ENCODE peak calls at places on chromosomes 6 and 20, in six cellular contexts. Q is small intestine, G is mammary epithelial cell, S is cardiac muscle cell, P is ovary, C is fibroblast of lung. D is an unnamed sample.
A peak's percentile ranks its signal among the peaks of the same experiment; 100 is the strongest.

GRCh38 chr6:135176464-135176863 is 4.6 kb upstream of the MYB start:
- DNase-seq in Q (no peak), G (no peak), S (no peak), P (no peak), C (no peak), D (no peak)

GRCh38 chr20:61896058-61896961 is 169.4 kb downstream of the TAF4 start:
- DNase-seq in Q (peak; percentile 39), G (peak; percentile 20), S (peak; percentile 52), P (peak; percentile 73), C (peak; percentile 24), D (no peak)

GRCh38 chr6:13384966-13385365 is 56.6 kb upstream of the TBC1D7 start:
- DNase-seq in Q (peak; percentile 54), G (no peak), S (no peak), P (no peak), C (no peak), D (no peak)

GRCh38 chr20:19924255-19924654 is 92.9 kb upstream of the NAA20 start:
- DNase-seq in Q (no peak), G (no peak), S (no peak), P (no peak), C (no peak), D (no peak)

GRCh38 chr6:28303570-28303969 is 22.2 kb downstream of the PGBD1 start:
- DNase-seq in Q (no peak), G (no peak), S (no peak), P (no peak), C (no peak), D (no peak)

GRCh38 chr6:165662041-165662491 is 975 bp downstream of the PDE10A start:
- DNase-seq in Q (no peak), G (no peak), S (peak; percentile 76), P (peak; percentile 57), C (peak; percentile 14), D (no peak)

GRCh38 chr6:6131492-6132109 is 124.9 kb upstream of the NRN1 start:
- DNase-seq in Q (peak; percentile 22), G (peak; percentile 21), S (no peak), P (no peak), C (no peak), D (peak; percentile 4)

GRCh38 chr6:37679539-37680476 is 17.9 kb downstream of the MDGA1 start:
- DNase-seq in Q (no peak), G (no peak), S (no peak), P (no peak), C (no peak), D (no peak)

GRCh38 chr6:42088101-42088591 is 37.8 kb downstream of the TAF8 start:
- DNase-seq in Q (no peak), G (peak; percentile 73), S (peak; percentile 31), P (no peak), C (peak; percentile 58), D (no peak)

GRCh38 chr6:25749837-25750236 is 4.7 kb upstream of the SLC17A4 start:
- DNase-seq in Q (no peak), G (no peak), S (no peak), P (no peak), C (no peak), D (no peak)

GRCh38 chr6:107917468-107918375 is 40.3 kb downstream of the SEC63 start:
- DNase-seq in Q (no peak), G (no peak), S (no peak), P (no peak), C (no peak), D (no peak)

GRCh38 chr6:157169656-157170055 is 153.7 kb downstream of the TMEM242 start:
- DNase-seq in Q (no peak), G (no peak), S (no peak), P (no peak), C (peak; percentile 54), D (no peak)

GRCh38 chr20:43721429-43722152 is 5.2 kb downstream of the GTSF1L start:
- DNase-seq in Q (no peak), G (no peak), S (no peak), P (no peak), C (no peak), D (no peak)

GRCh38 chr6:113859349-113860164 is 2.4 kb downstream of the MARCKS start:
- DNase-seq in Q (peak; percentile 35), G (peak; percentile 53), S (peak; percentile 67), P (peak; percentile 72), C (peak; percentile 58), D (no peak)

GRCh38 chr20:48945840-48946514 is 24.5 kb downstream of the ARFGEF2 start:
- DNase-seq in Q (peak; percentile 92), G (peak; percentile 83), S (no peak), P (no peak), C (no peak), D (no peak)

GRCh38 chr6:112222111-112222726 is 32.1 kb downstream of the LAMA4 start:
- DNase-seq in Q (no peak), G (no peak), S (peak; percentile 74), P (no peak), C (peak; percentile 94), D (no peak)

GRCh38 chr20:46995561-46996142 is 101.0 kb downstream of the EYA2 start:
- DNase-seq in Q (no peak), G (no peak), S (no peak), P (no peak), C (no peak), D (no peak)

GRCh38 chr6:118748311-118749062 is 97.1 kb upstream of the CEP85L start:
- DNase-seq in Q (no peak), G (peak; percentile 45), S (peak; percentile 38), P (peak; percentile 68), C (peak; percentile 80), D (no peak)

GRCh38 chr20:2386516-2387179 is 5.9 kb downstream of the TGM6 start:
- DNase-seq in Q (no peak), G (peak; percentile 93), S (peak; percentile 16), P (no peak), C (peak; percentile 87), D (no peak)

GRCh38 chr20:48931527-48932374 is 10.2 kb downstream of the ARFGEF2 start:
- DNase-seq in Q (no peak), G (no peak), S (no peak), P (no peak), C (no peak), D (no peak)

GRCh38 chr20:4953881-4954280 is 47.4 kb downstream of the SLC23A2 start:
- DNase-seq in Q (no peak), G (no peak), S (no peak), P (no peak), C (no peak), D (no peak)

GRCh38 chr6:63576985-63577712 is 4.9 kb downstream of the LOC128125822 start:
- DNase-seq in Q (no peak), G (no peak), S (no peak), P (no peak), C (no peak), D (no peak)

GRCh38 chr6:63573899-63574553 is 1.7 kb downstream of the LOC128125822 start:
- DNase-seq in Q (peak; percentile 60), G (peak; percentile 47), S (peak; percentile 69), P (no peak), C (peak; percentile 58), D (peak; percentile 49)

GRCh38 chr6:63574554-63574900 is 2.2 kb downstream of the LOC128125822 start:
- DNase-seq in Q (no peak), G (no peak), S (no peak), P (no peak), C (no peak), D (no peak)

GRCh38 chr6:63578757-63579156 is 6.5 kb downstream of the LOC128125822 start:
- DNase-seq in Q (no peak), G (no peak), S (no peak), P (no peak), C (no peak), D (no peak)

GRCh38 chr6:63576147-63576772 is 4.0 kb downstream of the LOC128125822 start:
- DNase-seq in Q (no peak), G (no peak), S (no peak), P (no peak), C (no peak), D (no peak)
- H3K4me3 ChIP-seq in Q (no peak overlapping the region), G (no peak overlapping the region), S (no peak overlapping the region), P (no peak overlapping the region), C (no peak overlapping the region), D (no peak overlapping the region)

GRCh38 chr20:56517211-56517610 is 7.3 kb upstream of the FAM209A start:
- DNase-seq in Q (no peak), G (no peak), S (no peak), P (no peak), C (no peak), D (no peak)

GRCh38 chr20:56518999-56519398 is 5.5 kb upstream of the FAM209A start:
- DNase-seq in Q (no peak), G (no peak), S (no peak), P (no peak), C (no peak), D (no peak)

GRCh38 chr20:56518126-56518525 is 6.4 kb upstream of the FAM209A start:
- DNase-seq in Q (no peak), G (no peak), S (no peak), P (no peak), C (no peak), D (no peak)

GRCh38 chr20:56516631-56517030 is 7.9 kb upstream of the FAM209A start:
- DNase-seq in Q (no peak), G (no peak), S (no peak), P (no peak), C (no peak), D (no peak)

DNA sequence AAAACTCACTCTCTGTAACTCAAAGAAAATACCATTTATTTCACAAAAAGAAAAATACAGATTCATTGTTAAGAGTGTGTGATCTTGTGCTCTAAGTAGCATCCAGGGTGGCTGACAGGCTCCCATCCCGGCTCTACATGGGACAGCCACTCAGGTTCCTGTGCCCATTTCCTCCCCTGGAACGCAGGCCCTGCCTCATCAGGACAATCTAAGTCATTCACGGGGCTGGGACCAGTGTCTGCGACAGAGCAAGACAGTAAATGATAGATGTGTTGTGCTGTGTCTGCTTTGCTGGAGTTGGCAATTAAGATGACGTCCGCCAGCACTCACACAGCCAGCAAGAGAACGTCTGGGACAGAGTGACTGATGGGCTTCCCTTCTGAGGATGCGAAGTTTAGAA is 6.9 kb upstream of the FAM209A start:
- DNase-seq in Q (no peak), G (no peak), S (no peak), P (no peak), C (no peak), D (no peak)
- H3K36me3 ChIP-seq in Q (peaks cover 30% of the 10 kb centered on the region), G (peaks cover 7% of the 10 kb centered on the region), S (peaks cover 15% of the 10 kb centered on the region), P (peaks cover 3% of the 10 kb centered on the region), C (peaks cover 5% of the 10 kb centered on the region), D (peaks cover 50% of the 10 kb centered on the region)

DNA sequence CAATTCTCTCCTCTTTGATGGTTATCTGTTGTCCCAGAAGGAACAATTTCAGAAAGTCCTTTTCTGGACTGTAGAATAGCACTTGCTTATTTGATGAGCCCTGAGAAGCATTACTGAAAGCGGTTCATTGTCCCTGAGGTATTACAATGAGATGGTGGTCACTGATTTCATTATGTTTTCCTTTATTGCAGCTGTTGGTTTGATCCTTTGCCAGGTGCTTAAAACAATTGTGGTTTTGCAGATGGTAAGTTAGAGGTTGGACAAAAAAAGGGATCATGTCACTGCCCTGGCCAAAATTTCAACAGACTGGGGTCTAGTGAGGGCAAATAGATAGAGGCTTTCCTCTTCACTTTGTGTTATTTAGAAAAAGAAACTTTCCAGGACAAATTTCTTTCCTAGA is 61.9 kb downstream of the ESR1 start:
- DNase-seq in Q (no peak), G (peak; percentile 16), S (peak; percentile 5), P (no peak), C (no peak), D (no peak)
- H3K27ac ChIP-seq in Q (no peak overlapping the region), G (no peak overlapping the region), S (no peak overlapping the region), P (no peak overlapping the region), C (no peak overlapping the region), D (no peak overlapping the region)

DNA sequence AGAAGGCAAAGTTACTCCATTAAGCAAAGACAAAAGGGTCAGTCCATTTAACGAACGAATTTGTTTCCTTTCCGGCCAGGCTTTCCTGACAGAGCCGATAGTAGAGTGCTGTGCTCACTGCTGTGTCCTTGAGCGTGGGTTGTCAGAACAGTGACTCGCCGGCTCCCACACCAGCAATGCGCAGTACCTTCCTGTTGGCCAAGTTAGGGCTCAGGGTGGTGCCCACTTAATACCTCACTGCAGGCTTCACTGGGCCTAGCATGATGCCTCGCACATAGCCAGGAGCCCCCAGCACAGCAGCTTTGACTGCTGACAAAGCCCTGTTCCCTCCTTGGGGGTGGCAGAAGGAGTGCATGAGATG is 294.8 kb downstream of the FOXC1 start:
- DNase-seq in Q (no peak), G (no peak), S (peak; percentile 20), P (peak; percentile 51), C (no peak), D (no peak)
- H3K4me3 ChIP-seq in Q (no peak overlapping the region), G (no peak overlapping the region), S (no peak overlapping the region), P (no peak overlapping the region), C (no peak overlapping the region), D (no peak overlapping the region)

D was measured in CD4-positive, alpha-beta memory T cell.